ENCODE peak calls at places on chromosomes 12 and 14, in five cellular contexts. Y, A, U, Q and X are unnamed samples.

GRCh38 chr14:66092748-66093147 is 393.4 kb upstream of the CCDC196 start:
- ATAC-seq in Y (no peak), Q (no peak), U (no peak), A (no peak), X (no peak)

GRCh38 chr12:57723630-57723962 is 14.9 kb downstream of the AGAP2 start:
- ATAC-seq in Q (no peak), Y (no peak), U (no peak), A (no peak), X (no peak)

GRCh38 chr14:55388160-55388559 is 23.5 kb downstream of the ATG14 start:
- ATAC-seq in Y (no peak), Q (no peak), U (no peak), A (no peak), X (no peak)

GRCh38 chr12:49293056-49293956 is 1.6 kb upstream of the PRPH start:
- ATAC-seq in Y (no peak), U (peak; percentile 17), Q (peak; percentile 12), A (no peak), X (peak; percentile 49)

GRCh38 chr14:91089958-91090535 is 23.8 kb upstream of the DGLUCY start:
- ATAC-seq in U (no peak), A (peak; percentile 86), Y (no peak), Q (no peak), X (no peak)

GRCh38 chr12:11879306-11879705 is 191.4 kb upstream of the BCL2L14 start:
- ATAC-seq in A (no peak), U (no peak), Q (no peak), Y (no peak), X (no peak)

GRCh38 chr12:109291531-109292341 is 17.3 kb downstream of the FOXN4 start:
- ATAC-seq in Y (peak; percentile 50), Q (peak; percentile 39), U (no peak), A (peak; percentile 29), X (peak; percentile 75)

GRCh38 chr12:100567945-100568344 is 5.5 kb upstream of the GAS2L3 start:
- ATAC-seq in Q (no peak), Y (no peak), A (peak; percentile 51), U (no peak), X (no peak)

GRCh38 chr12:78441737-78442453 is 422.7 kb upstream of the SYT1 start:
- ATAC-seq in Q (no peak), Y (no peak), U (no peak), A (no peak), X (no peak)

GRCh38 chr12:126926023-126926600 is 1340.9 kb upstream of the TMEM132C start:
- ATAC-seq in Q (no peak), U (no peak), A (peak; percentile 66), Y (peak; percentile 86), X (no peak)

GRCh38 chr12:68043446-68043845 is 54.2 kb downstream of the IFNG-AS1 start:
- ATAC-seq in Y (no peak), Q (no peak), U (no peak), A (no peak), X (no peak)

GRCh38 chr14:20294636-20295035 is 11.1 kb downstream of the TTC5 start:
- ATAC-seq in A (no peak), U (no peak), Q (no peak), Y (no peak), X (no peak)

GRCh38 chr12:71440393-71441349 is 1.1 kb downstream of the LGR5 start:
- ATAC-seq in Y (no peak), Q (peak; percentile 74), A (peak; percentile 84), U (no peak), X (no peak)

GRCh38 chr12:79689477-79690155 is 1.1 kb downstream of the PAWR start:
- ATAC-seq in A (peak; percentile 24), U (no peak), Y (no peak), Q (peak; percentile 16), X (peak; percentile 3)

GRCh38 chr12:105852496-105852895 is 286.3 kb downstream of the NUAK1 start:
- ATAC-seq in Y (no peak), A (no peak), Q (no peak), U (no peak), X (no peak)

GRCh38 chr12:127145929-127146789 is 1120.8 kb upstream of the TMEM132C start:
- ATAC-seq in A (no peak), Q (no peak), U (peak; percentile 63), Y (peak; percentile 90), X (peak; percentile 90)

GRCh38 chr12:25151476-25151875 is 43.5 kb downstream of the DNAI7 start:
- ATAC-seq in Q (no peak), U (peak; percentile 22), A (no peak), Y (no peak), X (peak; percentile 94)

GRCh38 chr12:100699209-100699608 is 95.4 kb upstream of the ANO4 start:
- ATAC-seq in Q (no peak), Y (no peak), A (peak; percentile 73), U (no peak), X (no peak)

GRCh38 chr14:96578619-96579018 is 76.4 kb downstream of the PAPOLA start:
- ATAC-seq in A (no peak), Y (no peak), Q (no peak), U (peak; percentile 12), X (no peak)

GRCh38 chr14:32073537-32074189 is 3.4 kb upstream of the ARHGAP5 start:
- ATAC-seq in Q (no peak), A (peak; percentile 16), U (no peak), Y (no peak), X (no peak)

GRCh38 chr14:68295316-68295816 is 475.8 kb downstream of the RAD51B start:
- ATAC-seq in A (no peak), U (peak; percentile 15), Y (peak; percentile 97), Q (peak; percentile 97), X (no peak)

GRCh38 chr14:62269204-62269603 is 507.0 kb downstream of the SNAPC1 start:
- ATAC-seq in A (no peak), Q (no peak), U (no peak), Y (no peak), X (no peak)

GRCh38 chr12:121932176-121932536 is 13.8 kb downstream of the CFAP251 start:
- ATAC-seq in Q (no peak), Y (no peak), U (no peak), A (no peak), X (no peak)

GRCh38 chr14:89366580-89367448 is 50.2 kb downstream of the FOXN3 start:
- ATAC-seq in Q (no peak), A (no peak), U (no peak), Y (no peak), X (peak; percentile 57)

GRCh38 chr14:101926085-101926484 is 38.3 kb upstream of the DYNC1H1 start:
- ATAC-seq in Q (no peak), A (no peak), U (no peak), Y (peak; percentile 73), X (no peak)

GRCh38 chr12:117143008-117143532 is 43.9 kb upstream of the TESC start:
- ATAC-seq in Q (peak; percentile 76), Y (no peak), U (peak; percentile 65), A (peak; percentile 84), X (no peak)

GRCh38 chr14:100748944-100749343 is 22.3 kb downstream of the DLK1 start:
- ATAC-seq in Q (no peak), Y (no peak), U (no peak), A (no peak), X (no peak)

GRCh38 chr14:100748403-100748802 is 21.7 kb downstream of the DLK1 start:
- ATAC-seq in U (no peak), Y (no peak), A (no peak), Q (no peak), X (no peak)

GRCh38 chr14:100746326-100746725 is 19.6 kb downstream of the DLK1 start:
- ATAC-seq in A (no peak), Y (no peak), U (no peak), Q (no peak), X (no peak)

GRCh38 chr14:100747021-100747586 is 20.4 kb downstream of the DLK1 start:
- ATAC-seq in U (peak; percentile 95), A (peak; percentile 21), Q (no peak), Y (peak; percentile 29), X (peak; percentile 83)

DNA sequence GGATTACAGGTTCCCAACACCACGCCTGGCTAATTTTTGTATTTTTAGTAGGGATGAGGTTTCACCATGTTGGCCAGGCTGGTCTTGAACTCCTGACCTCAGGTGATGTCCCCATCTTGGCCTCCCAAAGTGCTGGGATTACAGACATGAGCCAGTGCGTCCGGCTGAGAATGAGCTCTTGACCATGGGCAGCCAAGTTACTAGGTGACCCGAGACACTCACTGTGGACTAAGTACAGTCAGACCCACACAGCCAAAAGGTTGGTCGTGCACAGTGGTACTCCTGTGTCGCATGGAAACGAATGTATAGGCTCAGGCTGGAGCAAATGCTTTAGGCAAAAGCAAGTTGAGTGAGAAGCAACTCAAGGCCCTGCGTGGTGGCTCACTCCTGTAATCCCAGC is 21.0 kb downstream of the DLK1 start:
- ATAC-seq in Q (no peak), A (no peak), U (no peak), Y (no peak), X (no peak)
- TF ChIP-seq EP300 in Q (no peak), A (no peak), U (no peak), Y (no peak), X (no peak)

GRCh38 chr12:52415870-52416750 is 10.0 kb upstream of the KRT82 start:
- ATAC-seq in U (no peak), Q (no peak), A (no peak), Y (no peak), X (peak; percentile 92)
- TF ChIP-seq EP300 in U (no peak), Q (no peak), A (no peak), Y (no peak), X (no peak)

GRCh38 chr12:6533653-6534157 is 612 bp upstream of the GAPDH start:
- ATAC-seq in Q (peak; percentile 37), U (peak; percentile 74), Y (peak; percentile 66), A (peak; percentile 55), X (peak; percentile 28)
- TF ChIP-seq EP300 in Q (no peak), U (no peak), Y (no peak), A (no peak), X (no peak)

GRCh38 chr12:10018390-10018789 is 8.0 kb downstream of the CLEC12B start:
- ATAC-seq in Y (no peak), U (no peak), A (no peak), Q (no peak), X (no peak)

GRCh38 chr12:10021342-10021741 is 9.1 kb upstream of the CLEC9A start:
- ATAC-seq in Q (no peak), U (no peak), Y (no peak), A (no peak), X (no peak)

GRCh38 chr12:10015450-10015849 is 5.0 kb downstream of the CLEC12B start:
- ATAC-seq in U (no peak), A (no peak), Q (no peak), Y (no peak), X (no peak)

GRCh38 chr12:10012630-10013330 is 2.4 kb downstream of the CLEC12B start:
- ATAC-seq in U (no peak), A (no peak), Y (no peak), Q (no peak), X (no peak)

DNA sequence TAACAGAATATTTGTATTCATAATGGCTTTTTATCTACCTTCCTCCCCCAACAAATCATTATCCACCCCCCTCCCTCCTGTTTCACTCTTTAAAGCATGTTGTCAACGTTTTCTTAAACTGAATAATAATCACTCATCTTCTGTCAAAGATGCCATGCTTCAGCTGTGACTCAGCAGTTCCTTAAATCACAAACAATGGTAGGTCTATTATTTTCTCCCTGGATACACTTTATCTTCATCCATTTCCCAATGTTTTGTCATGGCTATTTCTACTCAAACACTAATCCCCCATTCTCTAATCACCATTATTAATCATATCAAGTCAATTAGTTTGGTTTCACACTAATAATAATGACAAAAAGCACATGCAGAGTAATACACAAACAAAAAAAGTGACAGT is 6.5 kb downstream of the CLEC12B start:
- ATAC-seq in Q (no peak), A (no peak), Y (no peak), U (no peak), X (no peak)
- TF ChIP-seq EP300 in Q (no peak), A (no peak), Y (no peak), U (no peak), X (no peak)

GRCh38 chr12:75444444-75445136 is 36.0 kb upstream of the GLIPR1 start:
- ATAC-seq in Q (peak; percentile 94), U (no peak), A (no peak), Y (no peak), X (no peak)
- TF ChIP-seq EP300 in Q (no peak), U (no peak), A (no peak), Y (no peak), X (no peak)